ENCODE peak calls at places on chromosome 2, in nine cellular contexts. One of them, this sample, is unnamed.

GRCh38 chr2:98422449-98422848 is 22.2 kb upstream of the INPP4A start:
- DNase-seq in AG04450: no peak
- DNase-seq in psoas muscle: no peak
- DNase-seq in endothelial cell: no peak
- DNase-seq in ovary: no peak
- DNase-seq in tibial nerve: no peak
- DNase-seq in HFF-Myc: no peak
- DNase-seq in GM13976: no peak
- DNase-seq in K562: no peak
- DNase-seq in this sample: no peak

GRCh38 chr2:229852565-229852964 is 69.2 kb downstream of the TRIP12 start:
- DNase-seq in AG04450: peak; percentile 36
- DNase-seq in psoas muscle: no peak
- DNase-seq in endothelial cell: peak; percentile 30
- DNase-seq in ovary: no peak
- DNase-seq in tibial nerve: no peak
- DNase-seq in HFF-Myc: peak; percentile 35
- DNase-seq in GM13976: peak; percentile 32
- DNase-seq in K562: peak; percentile 13
- DNase-seq in this sample: no peak

GRCh38 chr2:187541086-187542085 is 12.8 kb downstream of the TFPI start:
- DNase-seq in AG04450: peak; percentile 49
- DNase-seq in psoas muscle: no peak
- DNase-seq in endothelial cell: no peak
- DNase-seq in ovary: no peak
- DNase-seq in tibial nerve: no peak
- DNase-seq in HFF-Myc: peak; percentile 50
- DNase-seq in GM13976: no peak
- DNase-seq in K562: no peak
- DNase-seq in this sample: no peak

GRCh38 chr2:174518397-174518796 is 31.6 kb upstream of the GPR155 start:
- DNase-seq in AG04450: no peak
- DNase-seq in psoas muscle: no peak
- DNase-seq in endothelial cell: no peak
- DNase-seq in ovary: no peak
- DNase-seq in tibial nerve: no peak
- DNase-seq in HFF-Myc: no peak
- DNase-seq in GM13976: no peak
- DNase-seq in K562: no peak
- DNase-seq in this sample: no peak

GRCh38 chr2:19373352-19373751 is 14.9 kb upstream of the OSR1 start:
- DNase-seq in AG04450: no peak
- DNase-seq in psoas muscle: no peak
- DNase-seq in endothelial cell: no peak
- DNase-seq in ovary: no peak
- DNase-seq in tibial nerve: no peak
- DNase-seq in HFF-Myc: no peak
- DNase-seq in GM13976: no peak
- DNase-seq in K562: no peak
- DNase-seq in this sample: no peak

GRCh38 chr2:181755181-181755580 is 74.9 kb upstream of the NEUROD1 start:
- DNase-seq in AG04450: no peak
- DNase-seq in psoas muscle: no peak
- DNase-seq in endothelial cell: no peak
- DNase-seq in ovary: no peak
- DNase-seq in tibial nerve: no peak
- DNase-seq in HFF-Myc: no peak
- DNase-seq in GM13976: no peak
- DNase-seq in K562: no peak
- DNase-seq in this sample: no peak

GRCh38 chr2:42659601-42660000 is 91.2 kb downstream of the MTA3 start:
- DNase-seq in AG04450: no peak
- DNase-seq in psoas muscle: no peak
- DNase-seq in endothelial cell: no peak
- DNase-seq in ovary: no peak
- DNase-seq in tibial nerve: no peak
- DNase-seq in HFF-Myc: no peak
- DNase-seq in GM13976: no peak
- DNase-seq in K562: no peak
- DNase-seq in this sample: no peak

GRCh38 chr2:74739733-74740241 is 85.7 kb downstream of the SEMA4F start:
- DNase-seq in AG04450: no peak
- DNase-seq in psoas muscle: no peak
- DNase-seq in endothelial cell: no peak
- DNase-seq in ovary: no peak
- DNase-seq in tibial nerve: no peak
- DNase-seq in HFF-Myc: no peak
- DNase-seq in GM13976: no peak
- DNase-seq in K562: no peak
- DNase-seq in this sample: no peak

GRCh38 chr2:3151153-3151918 is 226.3 kb downstream of the EIPR1 start:
- DNase-seq in AG04450: no peak
- DNase-seq in psoas muscle: no peak
- DNase-seq in endothelial cell: no peak
- DNase-seq in ovary: no peak
- DNase-seq in tibial nerve: no peak
- DNase-seq in HFF-Myc: no peak
- DNase-seq in GM13976: no peak
- DNase-seq in K562: no peak
- DNase-seq in this sample: no peak

GRCh38 chr2:10772868-10773215 is 39.7 kb downstream of the PDIA6 start:
- DNase-seq in AG04450: no peak
- DNase-seq in psoas muscle: no peak
- DNase-seq in endothelial cell: no peak
- DNase-seq in ovary: no peak
- DNase-seq in tibial nerve: no peak
- DNase-seq in HFF-Myc: no peak
- DNase-seq in GM13976: no peak
- DNase-seq in K562: no peak
- DNase-seq in this sample: no peak

GRCh38 chr2:215898363-215898762 is 115.0 kb downstream of the MREG start:
- DNase-seq in AG04450: no peak
- DNase-seq in psoas muscle: no peak
- DNase-seq in endothelial cell: no peak
- DNase-seq in ovary: no peak
- DNase-seq in tibial nerve: no peak
- DNase-seq in HFF-Myc: no peak
- DNase-seq in GM13976: no peak
- DNase-seq in K562: no peak
- DNase-seq in this sample: no peak

GRCh38 chr2:149566652-149567051 is 20.9 kb downstream of the MMADHC start:
- DNase-seq in AG04450: no peak
- DNase-seq in psoas muscle: no peak
- DNase-seq in endothelial cell: no peak
- DNase-seq in ovary: no peak
- DNase-seq in tibial nerve: no peak
- DNase-seq in HFF-Myc: no peak
- DNase-seq in GM13976: no peak
- DNase-seq in K562: no peak
- DNase-seq in this sample: no peak

GRCh38 chr2:237434916-237435315 is 21.0 kb upstream of the COL6A3 start:
- DNase-seq in AG04450: no peak
- DNase-seq in psoas muscle: no peak
- DNase-seq in endothelial cell: no peak
- DNase-seq in ovary: no peak
- DNase-seq in tibial nerve: no peak
- DNase-seq in HFF-Myc: no peak
- DNase-seq in GM13976: peak; percentile 52
- DNase-seq in K562: peak; percentile 8
- DNase-seq in this sample: no peak

GRCh38 chr2:27078267-27079194 is at the start of gene EMILIN1:
- DNase-seq in AG04450: peak; percentile 92
- DNase-seq in psoas muscle: peak; percentile 90
- DNase-seq in endothelial cell: no peak
- DNase-seq in ovary: peak; percentile 92
- DNase-seq in tibial nerve: peak; percentile 82
- DNase-seq in HFF-Myc: peak; percentile 94
- DNase-seq in GM13976: no peak
- DNase-seq in K562: peak; percentile 46
- DNase-seq in this sample: peak; percentile 37

GRCh38 chr2:226763320-226763719 is 36.3 kb downstream of the IRS1 start:
- DNase-seq in AG04450: no peak
- DNase-seq in psoas muscle: no peak
- DNase-seq in endothelial cell: no peak
- DNase-seq in ovary: no peak
- DNase-seq in tibial nerve: no peak
- DNase-seq in HFF-Myc: no peak
- DNase-seq in GM13976: no peak
- DNase-seq in K562: no peak
- DNase-seq in this sample: no peak

GRCh38 chr2:234970467-234970866 is 18.6 kb downstream of the SH3BP4 start:
- DNase-seq in AG04450: no peak
- DNase-seq in psoas muscle: no peak
- DNase-seq in endothelial cell: no peak
- DNase-seq in ovary: no peak
- DNase-seq in tibial nerve: no peak
- DNase-seq in HFF-Myc: no peak
- DNase-seq in GM13976: no peak
- DNase-seq in K562: no peak
- DNase-seq in this sample: no peak

GRCh38 chr2:17800693-17801458 is 15.4 kb upstream of the MSGN1 start:
- DNase-seq in AG04450: no peak
- DNase-seq in psoas muscle: no peak
- DNase-seq in endothelial cell: no peak
- DNase-seq in ovary: no peak
- DNase-seq in tibial nerve: no peak
- DNase-seq in HFF-Myc: no peak
- DNase-seq in GM13976: no peak
- DNase-seq in K562: no peak
- DNase-seq in this sample: no peak

GRCh38 chr2:33134086-33134763 is 187.5 kb downstream of the LTBP1 start:
- DNase-seq in AG04450: peak; percentile 98
- DNase-seq in psoas muscle: peak; percentile 75
- DNase-seq in endothelial cell: no peak
- DNase-seq in ovary: peak; percentile 54
- DNase-seq in tibial nerve: peak; percentile 45
- DNase-seq in HFF-Myc: peak; percentile 99
- DNase-seq in GM13976: no peak
- DNase-seq in K562: no peak
- DNase-seq in this sample: no peak
- TF ChIP-seq CTCF in AG04450: peak; percentile 42
- TF ChIP-seq CTCF in psoas muscle: peak; percentile 22
- TF ChIP-seq CTCF in endothelial cell: no peak
- TF ChIP-seq CTCF in ovary: no peak
- TF ChIP-seq CTCF in tibial nerve: no peak
- TF ChIP-seq CTCF in HFF-Myc: peak; percentile 30
- TF ChIP-seq CTCF in GM13976: no peak
- TF ChIP-seq CTCF in K562: no peak
- TF ChIP-seq CTCF in this sample: no peak

GRCh38 chr2:197256021-197256420 is 54.6 kb downstream of the ANKRD44 start:
- DNase-seq in AG04450: no peak
- DNase-seq in psoas muscle: no peak
- DNase-seq in endothelial cell: no peak
- DNase-seq in ovary: no peak
- DNase-seq in tibial nerve: no peak
- DNase-seq in HFF-Myc: no peak
- DNase-seq in GM13976: no peak
- DNase-seq in K562: no peak
- DNase-seq in this sample: no peak
- TF ChIP-seq CTCF in AG04450: no peak
- TF ChIP-seq CTCF in psoas muscle: no peak
- TF ChIP-seq CTCF in endothelial cell: no peak
- TF ChIP-seq CTCF in ovary: no peak
- TF ChIP-seq CTCF in tibial nerve: no peak
- TF ChIP-seq CTCF in HFF-Myc: no peak
- TF ChIP-seq CTCF in GM13976: no peak
- TF ChIP-seq CTCF in K562: no peak
- TF ChIP-seq CTCF in this sample: no peak

DNA sequence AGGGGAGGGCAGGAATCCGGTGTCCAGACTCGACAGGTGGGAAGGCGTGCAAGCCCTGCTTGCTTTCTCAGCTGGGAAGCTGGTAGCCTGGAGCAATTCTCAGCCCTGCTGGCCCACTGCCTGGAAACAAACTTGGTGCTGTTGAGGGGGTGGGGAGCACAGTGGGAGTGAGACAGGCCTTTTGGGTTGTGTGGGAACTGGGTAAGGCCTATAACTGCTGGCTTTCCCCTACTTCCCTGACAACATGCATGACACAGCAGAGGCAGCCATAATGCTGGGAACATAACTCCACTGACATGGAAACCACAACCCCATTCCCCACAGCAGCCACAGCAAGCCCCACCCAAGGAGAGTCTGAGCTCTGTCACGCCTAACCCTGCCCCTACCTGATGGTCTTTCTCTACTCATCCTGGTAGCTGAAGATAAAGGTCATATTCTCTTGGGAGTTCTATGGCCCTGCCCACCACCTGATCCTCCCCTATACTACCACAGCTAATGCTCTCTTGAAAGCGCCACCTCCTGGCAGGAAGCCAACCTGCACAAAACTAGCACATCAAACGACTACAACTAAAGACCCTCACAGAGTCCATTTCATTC is 122.9 kb upstream of the ACVR1C start:
- DNase-seq in AG04450: no peak
- DNase-seq in psoas muscle: peak; percentile 69
- DNase-seq in endothelial cell: peak; percentile 21
- DNase-seq in ovary: no peak
- DNase-seq in tibial nerve: no peak
- DNase-seq in HFF-Myc: no peak
- DNase-seq in GM13976: no peak
- DNase-seq in K562: peak; percentile 38
- DNase-seq in this sample: peak; percentile 32
- TF ChIP-seq CTCF in AG04450: no peak
- TF ChIP-seq CTCF in psoas muscle: no peak
- TF ChIP-seq CTCF in endothelial cell: peak; percentile 39
- TF ChIP-seq CTCF in ovary: no peak
- TF ChIP-seq CTCF in tibial nerve: no peak
- TF ChIP-seq CTCF in HFF-Myc: no peak
- TF ChIP-seq CTCF in GM13976: peak; percentile 15
- TF ChIP-seq CTCF in K562: peak; percentile 79
- TF ChIP-seq CTCF in this sample: no peak

GRCh38 chr2:70961648-70961994 is 16.8 kb upstream of the ANKRD53 start:
- DNase-seq in AG04450: no peak
- DNase-seq in psoas muscle: no peak
- DNase-seq in endothelial cell: no peak
- DNase-seq in ovary: no peak
- DNase-seq in tibial nerve: no peak
- DNase-seq in HFF-Myc: no peak
- DNase-seq in GM13976: peak; percentile 15
- DNase-seq in K562: no peak
- DNase-seq in this sample: no peak

GRCh38 chr2:70960833-70961647 is 17.4 kb upstream of the ANKRD53 start:
- DNase-seq in AG04450: no peak
- DNase-seq in psoas muscle: no peak
- DNase-seq in endothelial cell: no peak
- DNase-seq in ovary: no peak
- DNase-seq in tibial nerve: no peak
- DNase-seq in HFF-Myc: no peak
- DNase-seq in GM13976: peak; percentile 18
- DNase-seq in K562: peak; percentile 37
- DNase-seq in this sample: no peak

GRCh38 chr2:70959271-70959761 is 19.1 kb upstream of the ANKRD53 start:
- DNase-seq in AG04450: no peak
- DNase-seq in psoas muscle: no peak
- DNase-seq in endothelial cell: no peak
- DNase-seq in ovary: no peak
- DNase-seq in tibial nerve: no peak
- DNase-seq in HFF-Myc: no peak
- DNase-seq in GM13976: peak; percentile 15
- DNase-seq in K562: no peak
- DNase-seq in this sample: no peak

GRCh38 chr2:70958759-70959158 is 19.7 kb upstream of the ANKRD53 start:
- DNase-seq in AG04450: no peak
- DNase-seq in psoas muscle: no peak
- DNase-seq in endothelial cell: no peak
- DNase-seq in ovary: no peak
- DNase-seq in tibial nerve: no peak
- DNase-seq in HFF-Myc: no peak
- DNase-seq in GM13976: no peak
- DNase-seq in K562: no peak
- DNase-seq in this sample: no peak

GRCh38 chr2:70959851-70960832 is 18.3 kb upstream of the ANKRD53 start:
- DNase-seq in AG04450: no peak
- DNase-seq in psoas muscle: no peak
- DNase-seq in endothelial cell: no peak
- DNase-seq in ovary: no peak
- DNase-seq in tibial nerve: no peak
- DNase-seq in HFF-Myc: no peak
- DNase-seq in GM13976: peak; percentile 21
- DNase-seq in K562: peak; percentile 42
- DNase-seq in this sample: no peak
- TF ChIP-seq CTCF in AG04450: no peak
- TF ChIP-seq CTCF in psoas muscle: no peak
- TF ChIP-seq CTCF in endothelial cell: peak; percentile 44
- TF ChIP-seq CTCF in ovary: no peak
- TF ChIP-seq CTCF in tibial nerve: no peak
- TF ChIP-seq CTCF in HFF-Myc: peak; percentile 14
- TF ChIP-seq CTCF in GM13976: no peak
- TF ChIP-seq CTCF in K562: peak; percentile 37
- TF ChIP-seq CTCF in this sample: peak; percentile 29

This sample was measured in glutamatergic neuron.